ENCODE peak calls at places on chromosomes 1 and 21, in five cellular contexts. V, C, I, W and J are unnamed samples.

GRCh38 chr1:3625151-3625907 is 514 bp downstream of the TPRG1L start:
- DNase-seq in W (no peak), I (no peak), C (peak), V (peak), J (peak)

GRCh38 chr1:79193211-79194079 is 186.9 kb upstream of the ADGRL4 start:
- DNase-seq in V (no peak), W (peak), I (peak), C (no peak), J (peak)

GRCh38 chr1:91511386-91511785 is 10.7 kb downstream of the CDC7 start:
- DNase-seq in W (no peak), V (peak), I (no peak), C (peak), J (peak)

GRCh38 chr21:34625194-34625593 is 10.3 kb upstream of the RCAN1 start:
- DNase-seq in V (no peak), I (no peak), C (no peak), W (no peak), J (no peak)

GRCh38 chr21:42146251-42146805 is 72.6 kb upstream of the ABCG1 start:
- DNase-seq in W (no peak), C (no peak), V (no peak), I (no peak), J (no peak)

GRCh38 chr1:186206046-186206564 is 168.9 kb downstream of the TPR start:
- DNase-seq in V (no peak), C (no peak), I (no peak), W (no peak), J (peak)

GRCh38 chr1:212182585-212182984 is 102.6 kb upstream of the PPP2R5A start:
- DNase-seq in W (no peak), I (no peak), V (no peak), C (no peak), J (no peak)

GRCh38 chr1:6700853-6701436 is 671 bp downstream of the DNAJC11 start:
- DNase-seq in V (no peak), I (no peak), W (no peak), C (no peak), J (no peak)

GRCh38 chr21:14959343-14959742 is 105.5 kb downstream of the NRIP1 start:
- DNase-seq in W (no peak), C (no peak), I (no peak), V (no peak), J (no peak)

GRCh38 chr1:209403921-209404320 is 179.6 kb upstream of the CAMK1G start:
- DNase-seq in V (no peak), C (no peak), I (no peak), W (no peak), J (no peak)

GRCh38 chr21:46662765-46663500 is 27.5 kb downstream of the PRMT2 start:
- DNase-seq in V (no peak), C (no peak), I (no peak), W (no peak), J (no peak)
- H3K4me2 ChIP-seq in V (no peak), C (no peak), I (no peak), W (no peak), J (no peak)

GRCh38 chr1:214454619-214455396 is 96.6 kb downstream of the PTPN14 start:
- DNase-seq in I (no peak), V (no peak), W (no peak), C (no peak), J (no peak)
- TF ChIP-seq CREB1 in I (no peak), V (no peak), W (no peak), C (no peak), J (no peak)

DNA sequence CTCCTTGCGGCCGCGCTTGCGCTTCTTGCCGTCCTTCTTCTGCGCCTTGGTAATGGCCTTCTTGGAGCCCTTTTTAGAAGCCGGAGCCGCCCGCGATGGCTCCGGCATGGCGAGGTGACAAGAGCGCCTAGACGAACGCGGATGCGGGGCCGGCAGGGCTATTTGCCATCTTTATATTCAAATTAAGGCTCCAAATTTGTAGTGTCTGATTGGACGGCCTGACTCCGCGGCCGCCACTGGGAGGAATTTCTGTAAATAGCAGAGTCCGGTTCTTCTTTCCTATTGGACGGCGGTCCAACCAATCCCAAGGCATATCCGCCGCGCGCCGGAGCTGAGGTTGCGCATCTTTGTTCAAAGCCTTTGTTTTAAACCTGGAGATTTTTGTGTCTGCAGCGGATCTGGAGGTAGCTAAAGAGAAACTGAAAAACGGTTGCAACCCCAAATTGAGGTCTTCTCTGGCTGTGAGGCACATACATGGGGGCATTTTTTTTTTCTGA is 22.6 kb upstream of the RNF187 start:
- DNase-seq in W (peak), V (no peak), I (no peak), C (no peak), J (peak)
- H3K4me2 ChIP-seq in W (peak), V (no peak), I (peak), C (no peak), J (peak)

DNA sequence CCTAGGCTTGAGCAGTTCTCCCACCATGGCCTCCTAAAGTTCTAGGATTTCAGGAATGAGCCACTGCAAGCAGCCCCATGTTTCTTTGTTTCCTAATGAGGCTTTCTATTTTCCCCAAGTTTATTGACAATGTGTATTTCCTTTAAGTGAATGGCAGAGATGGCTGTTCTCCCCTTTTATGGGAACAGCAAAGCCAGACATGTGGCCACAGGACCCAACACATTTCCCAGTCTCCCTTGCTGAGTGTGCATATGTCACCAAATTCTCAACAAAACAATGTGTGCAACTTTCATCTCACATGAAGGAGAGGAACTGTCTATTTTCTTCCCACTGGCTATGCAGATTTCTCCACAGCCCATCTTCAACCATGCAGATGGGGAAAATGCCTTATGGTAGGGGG is 28.7 kb upstream of the MAP10 start:
- DNase-seq in I (no peak), W (no peak), C (no peak), V (no peak), J (no peak)
- TF ChIP-seq CREB1 in I (no peak), W (no peak), C (no peak), V (no peak), J (no peak)

DNA sequence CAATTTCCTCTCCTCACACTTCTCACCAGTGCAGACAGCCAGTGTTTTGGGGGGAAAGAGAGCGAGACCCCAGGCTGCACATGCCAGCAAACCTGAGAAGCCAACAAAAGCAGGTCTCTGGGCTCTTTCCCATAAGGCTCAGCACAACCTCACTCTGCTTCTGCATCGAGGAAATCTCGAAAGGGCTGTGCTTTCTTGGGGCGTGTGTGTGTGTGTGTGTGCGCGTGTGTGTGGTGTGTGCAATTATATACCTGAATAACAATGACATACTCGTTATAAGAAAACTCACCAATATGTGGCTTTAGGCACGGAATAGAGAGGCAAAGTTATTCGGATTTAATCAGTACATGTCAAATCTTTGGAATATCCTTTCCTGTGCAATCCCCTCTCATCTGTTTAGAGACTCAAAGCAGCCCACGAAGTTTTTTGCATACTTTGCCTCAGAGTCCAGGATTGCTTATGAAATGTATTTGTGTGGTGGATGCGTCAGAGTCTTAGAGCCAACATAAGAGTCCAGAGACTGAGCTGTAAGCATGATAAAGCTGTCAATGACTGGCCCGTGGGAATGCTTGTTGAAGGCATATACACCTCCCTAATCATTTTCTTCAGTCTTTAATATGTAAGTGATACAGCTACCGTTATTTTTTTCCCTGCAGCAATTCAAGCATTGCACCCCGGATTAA is 2.2 kb downstream of the KCNJ15 start:
- DNase-seq in C (no peak), V (no peak), I (no peak), W (no peak), J (no peak)
- H3K4me2 ChIP-seq in C (no peak), V (no peak), I (no peak), W (no peak), J (no peak)